ENCODE peak calls at places on chromosomes 13 and 19, in nine cellular contexts. L is K562, Z is left ventricle myocardium superior, C is nucleus accumbens, R is uterus, O is GM23338, I is kidney epithelial cell, K is occipital lobe, D is SJSA1. P is an unnamed sample.

GRCh38 chr13:36778083-36778671 is 40.8 kb upstream of the RFXAP start:
- DNase-seq in K (no peak), R (no peak), L (no peak), I (no peak), Z (no peak), D (peak), C (no peak), O (peak), P (no peak)

GRCh38 chr13:37413161-37413560 is 185.4 kb downstream of the POSTN start:
- DNase-seq in O (no peak), D (no peak), I (no peak), L (no peak), Z (no peak), R (no peak), C (no peak), K (no peak), P (no peak)

GRCh38 chr13:46101002-46101401 is 3.8 kb downstream of the CPB2 start:
- DNase-seq in D (no peak), Z (no peak), K (no peak), I (no peak), O (no peak), R (no peak), L (no peak), C (no peak), P (no peak)

GRCh38 chr19:50565984-50566903 is 2.0 kb downstream of the LRRC4B start:
- DNase-seq in O (peak), Z (no peak), C (peak), K (peak), R (no peak), I (no peak), D (no peak), L (no peak), P (peak)

GRCh38 chr13:85503797-85504196 is 295.4 kb downstream of the SLITRK6 start:
- DNase-seq in L (no peak), Z (no peak), D (no peak), K (no peak), O (no peak), I (no peak), C (no peak), R (no peak), P (no peak)

GRCh38 chr19:10513223-10513622 is 4.0 kb downstream of the S1PR5 start:
- DNase-seq in R (no peak), C (no peak), O (no peak), L (no peak), I (no peak), K (no peak), D (no peak), Z (no peak), P (no peak)

GRCh38 chr19:23254141-23254910 is 4.1 kb upstream of the ZNF724 start:
- DNase-seq in C (no peak), R (no peak), K (no peak), I (no peak), D (no peak), O (no peak), Z (no peak), L (no peak), P (no peak)

GRCh38 chr13:102141625-102142472 is 260.0 kb downstream of the FGF14 start:
- DNase-seq in Z (no peak), C (no peak), R (no peak), D (no peak), K (no peak), L (peak), I (no peak), O (peak), P (no peak)

GRCh38 chr19:15248106-15248505 is 15.9 kb upstream of the EPHX3 start:
- DNase-seq in L (no peak), I (no peak), O (no peak), D (peak), C (no peak), K (no peak), R (peak), Z (no peak), P (no peak)

GRCh38 chr13:97878421-97879375 is 74.8 kb upstream of the IPO5 start:
- DNase-seq in C (no peak), I (peak), L (no peak), D (peak), Z (no peak), K (no peak), O (no peak), R (no peak), P (no peak)

GRCh38 chr19:50329146-50329925 is at the start of gene KCNC3:
- DNase-seq in R (peak), K (peak), C (peak), I (peak), D (no peak), O (peak), L (peak), Z (peak), P (peak)

GRCh38 chr19:57708641-57709354 is at the start of gene ZNF154:
- DNase-seq in K (peak), I (peak), R (no peak), C (peak), O (peak), D (no peak), Z (peak), L (no peak), P (peak)

GRCh38 chr13:73898899-73899298 is 235.3 kb downstream of the KLF12 start:
- DNase-seq in Z (no peak), O (no peak), D (no peak), L (no peak), K (no peak), R (no peak), I (no peak), C (no peak), P (no peak)

GRCh38 chr19:5246554-5247155 is 94.0 kb downstream of the PTPRS start:
- DNase-seq in R (no peak), O (no peak), D (no peak), Z (no peak), I (no peak), L (no peak), C (no peak), K (no peak), P (no peak)

GRCh38 chr13:73177911-73178565 is 119.2 kb downstream of the KLF5 start:
- DNase-seq in D (no peak), I (no peak), L (no peak), K (no peak), R (no peak), O (no peak), C (no peak), Z (no peak), P (no peak)

GRCh38 chr13:22108283-22108897 is 437.5 kb downstream of the FGF9 start:
- DNase-seq in C (no peak), O (no peak), I (no peak), K (no peak), L (no peak), R (no peak), Z (no peak), D (peak), P (no peak)

GRCh38 chr13:50512602-50513527 is 330.6 kb downstream of the DLEU7 start:
- DNase-seq in D (peak), K (peak), Z (peak), R (peak), O (no peak), C (no peak), I (no peak), L (no peak), P (no peak)

GRCh38 chr13:24911135-24911524 is 147.2 kb downstream of the RNF17 start:
- DNase-seq in Z (no peak), R (no peak), O (no peak), I (peak), L (no peak), C (no peak), D (peak), K (no peak), P (no peak)

GRCh38 chr19:2417881-2418406 is 9.4 kb downstream of the TIMM13 start:
- DNase-seq in K (no peak), Z (no peak), D (no peak), C (no peak), I (no peak), R (no peak), L (no peak), O (no peak), P (no peak)

GRCh38 chr19:19202707-19203011 is 555 bp downstream of the NR2C2AP start:
- DNase-seq in O (no peak), L (no peak), Z (no peak), D (peak), I (no peak), C (no peak), R (no peak), K (no peak), P (no peak)

GRCh38 chr19:46926201-46927071 is 65.6 kb downstream of the ARHGAP35 start:
- DNase-seq in C (peak), Z (no peak), L (no peak), K (peak), D (no peak), R (no peak), O (no peak), I (no peak), P (no peak)

GRCh38 chr13:73874460-73874859 is 259.7 kb downstream of the KLF12 start:
- DNase-seq in Z (no peak), D (no peak), C (no peak), L (no peak), K (no peak), I (no peak), O (no peak), R (no peak), P (no peak)

GRCh38 chr13:41259875-41260501 is 3.4 kb downstream of the MTRF1 start:
- DNase-seq in R (no peak), D (no peak), C (no peak), L (no peak), K (no peak), O (no peak), I (no peak), Z (no peak), P (no peak)

GRCh38 chr19:18670313-18670712 is 13.2 kb upstream of the CRTC1 start:
- DNase-seq in L (no peak), O (no peak), I (no peak), Z (no peak), K (no peak), C (no peak), D (no peak), R (no peak), P (no peak)

GRCh38 chr13:29676535-29676934 is 81.0 kb upstream of the SLC7A1 start:
- DNase-seq in C (no peak), I (no peak), O (no peak), K (no peak), Z (no peak), R (no peak), D (peak), L (no peak), P (no peak)

GRCh38 chr19:19115954-19116353 is 22.3 kb downstream of the TMEM161A start:
- DNase-seq in K (no peak), L (peak), Z (peak), O (peak), C (no peak), R (no peak), I (no peak), D (no peak), P (no peak)

GRCh38 chr19:16447015-16447384 is 24.8 kb downstream of the EPS15L1 start:
- DNase-seq in Z (peak), I (peak), R (peak), O (no peak), D (no peak), C (peak), K (no peak), L (peak), P (no peak)

GRCh38 chr13:75533866-75534265 is 3.8 kb downstream of the COMMD6 start:
- DNase-seq in O (no peak), I (no peak), K (no peak), R (no peak), Z (no peak), D (no peak), C (no peak), L (no peak), P (no peak)

GRCh38 chr13:37811441-37811840 is 58.1 kb downstream of the TRPC4 start:
- DNase-seq in I (no peak), C (no peak), K (no peak), Z (no peak), D (no peak), R (no peak), L (no peak), O (no peak), P (no peak)

GRCh38 chr19:17078920-17079709 is 3.5 kb downstream of the MYO9B start:
- DNase-seq in Z (no peak), R (no peak), K (no peak), L (no peak), I (no peak), C (no peak), D (no peak), O (no peak), P (peak)

GRCh38 chr13:30107536-30108136 is 199.7 kb downstream of the KATNAL1 start:
- DNase-seq in D (no peak), K (no peak), I (no peak), L (no peak), R (no peak), C (no peak), O (no peak), Z (no peak), P (no peak)

GRCh38 chr13:50893211-50893852 is 16.3 kb upstream of the RNASEH2B start:
- DNase-seq in I (no peak), R (no peak), Z (no peak), C (no peak), D (no peak), K (no peak), O (peak), L (no peak), P (no peak)

GRCh38 chr13:41944229-41944628 is 16.7 kb downstream of the VWA8 start:
- DNase-seq in R (no peak), K (no peak), Z (no peak), C (no peak), D (no peak), I (no peak), L (no peak), O (no peak), P (no peak)

GRCh38 chr19:39701291-39701690 is 3.0 kb upstream of the LGALS14 start:
- DNase-seq in L (no peak), O (no peak), D (no peak), R (no peak), Z (no peak), C (no peak), I (no peak), K (no peak), P (no peak)

P was measured in posterior cingulate gyrus.